ENCODE peak calls at places on chromosomes 4 and X, in four cellular contexts. A is T-helper 1 cell, T is Daoy, V is NCI-H2081. I is an unnamed sample.

GRCh38 chr4:179076865-179077264 is 1634.6 kb upstream of the AGA start:
- DNase-seq in A (no peak), T (peak), V (no peak), I (no peak)

GRCh38 chr4:176478076-176478475 is 158.3 kb downstream of the SPCS3 start:
- DNase-seq in A (no peak), T (no peak), V (no peak), I (no peak)

GRCh38 chr4:119300388-119301131 is 21.4 kb downstream of the FABP2 start:
- DNase-seq in A (peak), T (peak), V (no peak), I (peak)

GRCh38 chr4:22824091-22824490 is 131.4 kb downstream of the GBA3 start:
- DNase-seq in A (no peak), T (no peak), V (no peak), I (no peak)

GRCh38 chrX:106247162-106247561 is 79.1 kb downstream of the PWWP3B start:
- DNase-seq in A (no peak), T (peak), V (no peak), I (no peak)

GRCh38 chr4:602559-602942 is 22.8 kb upstream of the PDE6B start:
- DNase-seq in A (peak), T (peak), V (no peak), I (peak)

GRCh38 chr4:165433529-165433928 is 54.7 kb downstream of the CPE start:
- DNase-seq in A (no peak), T (no peak), V (no peak), I (no peak)

GRCh38 chr4:53441564-53441963 is 64.1 kb downstream of the FIP1L1 start:
- DNase-seq in A (no peak), T (no peak), V (no peak), I (no peak)

GRCh38 chrX:131763674-131764073 is 219.8 kb downstream of the OR13H1 start:
- DNase-seq in A (no peak), T (no peak), V (peak), I (no peak)

GRCh38 chrX:97743014-97743413 is 859.3 kb downstream of the RPA4 start:
- DNase-seq in A (no peak), T (no peak), V (no peak), I (no peak)